ENCODE peak calls at places on chromosomes 3 and 15, in four cellular contexts. U is Peyer's patch, N is spleen, V is transverse colon. M is an unnamed sample. For H3K36me3, the result is how much of the 10 kb centered on the place peaks cover.

GRCh38 chr3:182861345-182861744 is 68.0 kb downstream of the ATP11B start:
- DNase-seq in U (no peak), N (no peak), V (no peak), M (no peak)

GRCh38 chr3:87052499-87053260 is 61.7 kb upstream of the VGLL3 start:
- DNase-seq in U (no peak), N (peak), V (no peak), M (no peak)

GRCh38 chr3:33791477-33792166 is 6.8 kb upstream of the PDCD6IP start:
- DNase-seq in U (no peak), N (no peak), V (peak), M (no peak)

GRCh38 chr3:185820973-185821758 is 3.7 kb downstream of the IGF2BP2 start:
- DNase-seq in U (no peak), N (no peak), V (no peak), M (no peak)

GRCh38 chr3:195563317-195563716 is 20.2 kb upstream of the PPP1R2 start:
- DNase-seq in U (no peak), N (no peak), V (no peak), M (no peak)

GRCh38 chr3:175192536-175192935 is 333.4 kb downstream of the NAALADL2 start:
- DNase-seq in U (no peak), N (no peak), V (no peak), M (no peak)

GRCh38 chr15:32739522-32739921 is 21.7 kb downstream of the GREM1 start:
- DNase-seq in U (no peak), N (no peak), V (no peak), M (no peak)

GRCh38 chr15:68275165-68275746 is 2.3 kb upstream of the FEM1B start:
- DNase-seq in U (no peak), N (no peak), V (no peak), M (no peak)

GRCh38 chr3:23991236-23992050 is 46.4 kb downstream of the NR1D2 start:
- DNase-seq in U (no peak), N (no peak), V (no peak), M (no peak)

GRCh38 chr3:38222032-38222634 is 43.5 kb upstream of the SLC22A13 start:
- DNase-seq in U (no peak), N (no peak), V (no peak), M (no peak)

GRCh38 chr15:29014493-29014892 is 128.7 kb downstream of the APBA2 start:
- DNase-seq in U (no peak), N (no peak), V (no peak), M (no peak)

GRCh38 chr3:100226712-100227429 is 33.9 kb upstream of the TBC1D23 start:
- DNase-seq in U (no peak), N (no peak), V (no peak), M (no peak)

GRCh38 chr15:75672646-75673425 is 25.1 kb downstream of the SNX33 start:
- DNase-seq in U (no peak), N (no peak), V (no peak), M (peak)

GRCh38 chr3:33787328-33788009 is 11.0 kb upstream of the PDCD6IP start:
- DNase-seq in U (peak), N (no peak), V (peak), M (peak)

GRCh38 chr15:40238927-40239591 is at the start of gene PAK6:
- DNase-seq in U (peak), N (no peak), V (peak), M (peak)

GRCh38 chr15:82538961-82539689 is 1.1 kb downstream of the RPS17 start:
- DNase-seq in U (no peak), N (no peak), V (no peak), M (no peak)

GRCh38 chr3:72973786-72974185 is 22.8 kb upstream of the PPP4R2 start:
- DNase-seq in U (no peak), N (no peak), V (no peak), M (no peak)
- H3K36me3 ChIP-seq in U (under half), N (under half), V (under half), M (under half)

DNA sequence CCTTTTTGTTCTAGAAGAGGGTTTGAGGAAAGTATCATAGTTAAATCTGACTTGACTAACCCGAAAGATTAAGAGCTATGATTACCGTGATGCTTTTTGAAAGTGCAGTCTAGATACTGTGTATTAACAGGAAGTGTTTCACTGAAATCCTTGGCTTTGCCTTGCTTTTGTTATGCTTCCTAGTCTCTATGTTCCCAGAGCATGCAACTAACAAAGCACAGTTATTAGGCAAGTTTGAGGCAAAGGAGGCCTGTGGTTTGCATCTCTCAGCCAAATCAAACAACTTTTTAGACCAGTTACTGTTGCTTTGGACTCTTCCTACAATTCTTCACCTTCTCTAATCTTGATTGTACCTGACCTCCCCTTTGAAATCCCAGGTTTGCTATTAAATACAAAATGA is 3.9 kb downstream of the LXN start:
- DNase-seq in U (no peak), N (no peak), V (no peak), M (no peak)
- H3K36me3 ChIP-seq in U (under half), N (under half), V (under half), M (half or more)

DNA sequence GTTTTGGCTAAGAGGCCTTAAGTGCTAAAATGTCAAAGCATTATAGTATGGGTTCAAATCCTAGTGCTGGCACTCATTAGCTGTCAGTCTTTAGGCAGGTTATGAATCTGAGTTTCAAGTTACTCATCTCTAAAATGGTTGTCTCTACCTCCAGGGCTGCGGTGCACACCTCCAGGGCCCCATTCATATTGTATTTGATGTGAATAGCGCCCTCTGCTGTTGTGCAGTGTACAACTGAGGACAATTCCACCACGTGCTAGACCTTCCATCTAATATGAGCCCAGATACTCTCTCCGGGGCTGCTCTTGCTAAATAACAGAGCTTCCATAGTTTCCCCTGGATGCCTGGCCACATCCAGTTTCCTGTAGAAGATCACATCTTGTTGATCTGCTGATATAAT is 54.3 kb downstream of the OXNAD1 start:
- DNase-seq in U (peak), N (no peak), V (no peak), M (no peak)
- H3K36me3 ChIP-seq in U (under half), N (half or more), V (under half), M (under half)

GRCh38 chr3:69005071-69005816 is 8.2 kb downstream of the EOGT start:
- DNase-seq in U (no peak), N (no peak), V (no peak), M (no peak)

GRCh38 chr3:68997887-68998286 is 15.6 kb downstream of the EOGT start:
- DNase-seq in U (no peak), N (no peak), V (no peak), M (no peak)

GRCh38 chr3:69004183-69004582 is 9.3 kb downstream of the EOGT start:
- DNase-seq in U (no peak), N (no peak), V (no peak), M (no peak)

GRCh38 chr3:68996356-68996995 is 17.0 kb downstream of the EOGT start:
- DNase-seq in U (no peak), N (no peak), V (no peak), M (no peak)

GRCh38 chr3:68999605-69000004 is 13.9 kb downstream of the EOGT start:
- DNase-seq in U (no peak), N (no peak), V (no peak), M (no peak)
- H3K36me3 ChIP-seq in U (under half), N (under half), V (under half), M (under half)

GRCh38 chr15:57048930-57049550 is 130.6 kb downstream of the TCF12 start:
- DNase-seq in U (no peak), N (no peak), V (no peak), M (no peak)

GRCh38 chr15:57054351-57054750 is 135.9 kb downstream of the TCF12 start:
- DNase-seq in U (no peak), N (no peak), V (no peak), M (no peak)

GRCh38 chr15:57056357-57056756 is 137.9 kb downstream of the TCF12 start:
- DNase-seq in U (no peak), N (no peak), V (no peak), M (no peak)

GRCh38 chr15:57057134-57057930 is 138.9 kb downstream of the TCF12 start:
- DNase-seq in U (no peak), N (no peak), V (no peak), M (no peak)

GRCh38 chr15:57053470-57053869 is 135.0 kb downstream of the TCF12 start:
- DNase-seq in U (no peak), N (no peak), V (no peak), M (no peak)
- H3K36me3 ChIP-seq in U (under half), N (under half), V (under half), M (under half)

DNA sequence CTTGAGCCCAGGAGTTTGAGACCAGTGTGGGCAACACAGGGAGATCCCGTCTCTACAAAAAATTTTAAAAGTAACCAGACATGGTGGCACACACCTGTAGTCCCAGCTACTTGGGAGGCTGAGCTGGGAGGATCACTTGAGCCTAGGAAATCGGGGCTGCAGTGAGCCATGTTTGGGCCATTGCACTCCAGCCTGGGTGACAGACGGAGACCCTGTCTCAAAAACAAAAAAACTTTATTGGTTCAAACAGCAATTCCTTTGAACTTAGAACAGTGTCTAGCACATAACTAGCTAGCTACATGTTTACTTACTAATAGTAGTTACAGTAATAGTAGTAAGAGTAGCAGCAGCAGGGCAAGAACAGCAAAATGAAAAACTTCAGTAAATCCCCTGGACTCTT is 10.1 kb downstream of the HAUS2 start:
- DNase-seq in U (no peak), N (no peak), V (no peak), M (no peak)
- H3K36me3 ChIP-seq in U (under half), N (under half), V (under half), M (under half)

DNA sequence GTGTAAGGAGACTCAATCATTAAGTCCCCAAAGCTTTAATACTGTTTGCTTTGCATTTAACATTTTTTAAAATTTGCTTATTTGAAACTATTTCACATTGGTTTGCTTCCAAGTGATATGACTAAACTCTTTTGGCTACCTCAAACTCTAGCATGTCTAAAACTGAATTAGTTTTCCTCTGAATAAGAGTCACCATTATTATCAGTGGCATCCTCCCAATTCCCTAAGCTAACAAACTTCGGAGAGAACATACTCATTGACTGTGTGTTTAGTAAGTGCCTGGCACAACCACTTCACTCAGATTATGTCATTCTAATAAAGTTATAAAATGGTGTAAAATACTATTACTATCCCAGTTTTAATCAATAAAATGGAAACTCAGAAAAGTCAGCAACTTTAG is 21.9 kb downstream of the ATOSA start:
- DNase-seq in U (no peak), N (no peak), V (no peak), M (peak)
- H3K36me3 ChIP-seq in U (under half), N (under half), V (under half), M (under half)

GRCh38 chr3:13316603-13317002 is 103.5 kb downstream of the NUP210 start:
- DNase-seq in U (no peak), N (no peak), V (no peak), M (no peak)
- H3K36me3 ChIP-seq in U (under half), N (half or more), V (under half), M (under half)

M was measured in MG63.